ENCODE peak calls at places on chromosomes 12 and 14, in six cellular contexts. N, V, T, B, F and Q are unnamed samples.

GRCh38 chr12:45130881-45131281 is 80.0 kb upstream of the DBX2 start:
- DNase-seq in V (peak), N (no peak), F (peak), T (peak), B (peak), Q (peak)

GRCh38 chr12:117047810-117048584 is 51.2 kb downstream of the TESC start:
- DNase-seq in T (peak), V (no peak), N (no peak), F (no peak), B (peak), Q (no peak)

GRCh38 chr12:82874935-82875334 is 188.2 kb downstream of the TMTC2 start:
- DNase-seq in T (no peak), V (no peak), F (no peak), N (no peak), B (no peak), Q (no peak)

GRCh38 chr14:54805521-54806322 is 96.9 kb downstream of the GCH1 start:
- DNase-seq in F (peak), T (peak), N (peak), V (peak), B (peak), Q (peak)

GRCh38 chr14:91252901-91253794 is 8.6 kb upstream of the GPR68 start:
- DNase-seq in F (peak), N (no peak), T (peak), V (no peak), B (no peak), Q (no peak)

GRCh38 chr12:7144414-7145120 is 14.4 kb downstream of the CLSTN3 start:
- DNase-seq in V (peak), B (peak), N (peak), T (peak), F (peak), Q (no peak)

GRCh38 chr12:80714055-80714454 is 2.7 kb upstream of the MYF5 start:
- DNase-seq in N (no peak), V (no peak), T (no peak), B (no peak), F (no peak), Q (no peak)

GRCh38 chr12:104790296-104791125 is 167.6 kb downstream of the SLC41A2 start:
- DNase-seq in B (no peak), T (no peak), N (no peak), V (no peak), F (peak), Q (no peak)

GRCh38 chr12:55929306-55929791 is 1.6 kb upstream of the DGKA start:
- DNase-seq in V (no peak), B (no peak), F (no peak), T (no peak), N (no peak), Q (peak)